ENCODE peak calls at places on chromosomes 12 and 14, in four cellular contexts. One of them, this sample, is unnamed.

GRCh38 chr14:39492267-39492666 is 60.0 kb upstream of the FBXO33 start:
- DNase-seq in left ventricle myocardium inferior: no peak
- DNase-seq in renal cortical epithelial cell: peak; percentile 86
- DNase-seq in activated naive CD4-positive, alpha-beta T cell treated with anti-CD3 and anti-CD28 coated beads, Interleukin-2, amount 10 ng/mL, durations not matched to agents 7 days and 5 days: no peak
- DNase-seq in this sample: no peak

GRCh38 chr14:68947802-68948201 is 31.3 kb downstream of the ACTN1 start:
- DNase-seq in renal cortical epithelial cell: no peak
- DNase-seq in left ventricle myocardium inferior: peak; percentile 84
- DNase-seq in activated naive CD4-positive, alpha-beta T cell treated with anti-CD3 and anti-CD28 coated beads, Interleukin-2, amount 10 ng/mL, durations not matched to agents 7 days and 5 days: no peak
- DNase-seq in this sample: no peak

GRCh38 chr14:22003471-22003870 is 329.9 kb upstream of the OR4E1 start:
- DNase-seq in activated naive CD4-positive, alpha-beta T cell treated with anti-CD3 and anti-CD28 coated beads, Interleukin-2, amount 10 ng/mL, durations not matched to agents 7 days and 5 days: peak; percentile 41
- DNase-seq in renal cortical epithelial cell: no peak
- DNase-seq in left ventricle myocardium inferior: no peak
- DNase-seq in this sample: no peak

GRCh38 chr14:52299692-52300278 is 14.3 kb upstream of the PTGER2 start:
- DNase-seq in activated naive CD4-positive, alpha-beta T cell treated with anti-CD3 and anti-CD28 coated beads, Interleukin-2, amount 10 ng/mL, durations not matched to agents 7 days and 5 days: no peak
- DNase-seq in left ventricle myocardium inferior: no peak
- DNase-seq in renal cortical epithelial cell: peak; percentile 75
- DNase-seq in this sample: no peak

GRCh38 chr12:56943878-56944277 is 9.7 kb upstream of the SDR9C7 start:
- DNase-seq in left ventricle myocardium inferior: no peak
- DNase-seq in activated naive CD4-positive, alpha-beta T cell treated with anti-CD3 and anti-CD28 coated beads, Interleukin-2, amount 10 ng/mL, durations not matched to agents 7 days and 5 days: no peak
- DNase-seq in renal cortical epithelial cell: no peak
- DNase-seq in this sample: no peak

GRCh38 chr14:103629503-103630121 is 601 bp downstream of the KLC1 start:
- DNase-seq in renal cortical epithelial cell: no peak
- DNase-seq in activated naive CD4-positive, alpha-beta T cell treated with anti-CD3 and anti-CD28 coated beads, Interleukin-2, amount 10 ng/mL, durations not matched to agents 7 days and 5 days: peak; percentile 72
- DNase-seq in left ventricle myocardium inferior: peak; percentile 70
- DNase-seq in this sample: peak; percentile 82

GRCh38 chr14:76293923-76294322 is 82.0 kb upstream of the ESRRB start:
- DNase-seq in left ventricle myocardium inferior: no peak
- DNase-seq in activated naive CD4-positive, alpha-beta T cell treated with anti-CD3 and anti-CD28 coated beads, Interleukin-2, amount 10 ng/mL, durations not matched to agents 7 days and 5 days: no peak
- DNase-seq in renal cortical epithelial cell: peak; percentile 58
- DNase-seq in this sample: no peak

GRCh38 chr14:87873741-87874140 is 119.2 kb downstream of the GALC start:
- DNase-seq in left ventricle myocardium inferior: no peak
- DNase-seq in renal cortical epithelial cell: no peak
- DNase-seq in activated naive CD4-positive, alpha-beta T cell treated with anti-CD3 and anti-CD28 coated beads, Interleukin-2, amount 10 ng/mL, durations not matched to agents 7 days and 5 days: no peak
- DNase-seq in this sample: no peak

GRCh38 chr12:77442633-77443032 is 377.3 kb upstream of the E2F7 start:
- DNase-seq in activated naive CD4-positive, alpha-beta T cell treated with anti-CD3 and anti-CD28 coated beads, Interleukin-2, amount 10 ng/mL, durations not matched to agents 7 days and 5 days: no peak
- DNase-seq in renal cortical epithelial cell: no peak
- DNase-seq in left ventricle myocardium inferior: no peak
- DNase-seq in this sample: no peak

GRCh38 chr12:3304436-3305135 is 186.4 kb upstream of the PRMT8 start:
- DNase-seq in renal cortical epithelial cell: peak; percentile 97
- DNase-seq in left ventricle myocardium inferior: no peak
- DNase-seq in activated naive CD4-positive, alpha-beta T cell treated with anti-CD3 and anti-CD28 coated beads, Interleukin-2, amount 10 ng/mL, durations not matched to agents 7 days and 5 days: no peak
- DNase-seq in this sample: no peak

GRCh38 chr12:92927436-92928116 is 1.5 kb downstream of the EEA1 start:
- DNase-seq in activated naive CD4-positive, alpha-beta T cell treated with anti-CD3 and anti-CD28 coated beads, Interleukin-2, amount 10 ng/mL, durations not matched to agents 7 days and 5 days: no peak
- DNase-seq in renal cortical epithelial cell: peak; percentile 85
- DNase-seq in left ventricle myocardium inferior: no peak
- DNase-seq in this sample: no peak

GRCh38 chr12:63918788-63919300 is 74.3 kb downstream of the SRGAP1 start:
- DNase-seq in left ventricle myocardium inferior: no peak
- DNase-seq in renal cortical epithelial cell: peak; percentile 86
- DNase-seq in activated naive CD4-positive, alpha-beta T cell treated with anti-CD3 and anti-CD28 coated beads, Interleukin-2, amount 10 ng/mL, durations not matched to agents 7 days and 5 days: no peak
- DNase-seq in this sample: no peak

This sample was measured in activated effector memory CD4-positive, alpha-beta T cell treated with anti-CD3 and anti-CD28 coated beads, Interleukin-2, amount 50 U/mL, for 16 hours.